ENCODE peak calls at places on chromosomes 13 and 19, in eight cellular contexts. One of them, this sample, is unnamed.

GRCh38 chr13:73593199-73593765 is 534.5 kb downstream of the KLF5 start:
- DNase-seq in MM.1S: no peak
- DNase-seq in OCI-LY7: no peak
- DNase-seq in GM23338: no peak
- DNase-seq in neural progenitor cell: no peak
- DNase-seq in SK-N-SH: no peak
- DNase-seq in PC-3: no peak
- DNase-seq in GM23248: no peak
- DNase-seq in this sample: no peak

GRCh38 chr13:43316997-43317396 is 293.6 kb downstream of the DNAJC15 start:
- DNase-seq in GM23338: peak; percentile 34
- DNase-seq in SK-N-SH: peak; percentile 80
- DNase-seq in PC-3: no peak
- DNase-seq in OCI-LY7: no peak
- DNase-seq in GM23248: peak; percentile 78
- DNase-seq in neural progenitor cell: peak; percentile 20
- DNase-seq in MM.1S: no peak
- DNase-seq in this sample: no peak

GRCh38 chr19:47109541-47110375 is 3.8 kb downstream of the ZC3H4 start:
- DNase-seq in MM.1S: no peak
- DNase-seq in neural progenitor cell: no peak
- DNase-seq in PC-3: peak; percentile 14
- DNase-seq in OCI-LY7: peak; percentile 56
- DNase-seq in GM23248: peak; percentile 60
- DNase-seq in GM23338: peak; percentile 52
- DNase-seq in SK-N-SH: no peak
- DNase-seq in this sample: no peak

GRCh38 chr13:49098771-49099512 is 121.2 kb upstream of the MLNR start:
- DNase-seq in MM.1S: peak; percentile 27
- DNase-seq in GM23248: peak; percentile 38
- DNase-seq in PC-3: no peak
- DNase-seq in SK-N-SH: peak; percentile 9
- DNase-seq in OCI-LY7: peak; percentile 17
- DNase-seq in neural progenitor cell: peak; percentile 29
- DNase-seq in GM23338: peak; percentile 45
- DNase-seq in this sample: peak; percentile 24

GRCh38 chr19:55175117-55175867 is 4.8 kb downstream of the SYT5 start:
- DNase-seq in OCI-LY7: no peak
- DNase-seq in PC-3: no peak
- DNase-seq in SK-N-SH: no peak
- DNase-seq in GM23338: peak; percentile 66
- DNase-seq in neural progenitor cell: no peak
- DNase-seq in MM.1S: no peak
- DNase-seq in GM23248: no peak
- DNase-seq in this sample: no peak

GRCh38 chr19:49513746-49514118 is 1.3 kb downstream of the FCGRT start:
- DNase-seq in SK-N-SH: peak; percentile 42
- DNase-seq in GM23248: no peak
- DNase-seq in PC-3: no peak
- DNase-seq in OCI-LY7: no peak
- DNase-seq in MM.1S: no peak
- DNase-seq in GM23338: no peak
- DNase-seq in neural progenitor cell: no peak
- DNase-seq in this sample: no peak

GRCh38 chr13:27339299-27339698 is 68.7 kb downstream of the RASL11A start:
- DNase-seq in GM23338: peak; percentile 89
- DNase-seq in GM23248: peak; percentile 50
- DNase-seq in PC-3: peak; percentile 71
- DNase-seq in MM.1S: peak; percentile 45
- DNase-seq in OCI-LY7: peak; percentile 78
- DNase-seq in neural progenitor cell: peak; percentile 63
- DNase-seq in SK-N-SH: peak; percentile 61
- DNase-seq in this sample: peak; percentile 78

GRCh38 chr13:72390909-72391308 is 336.5 kb downstream of the MZT1 start:
- DNase-seq in MM.1S: no peak
- DNase-seq in neural progenitor cell: no peak
- DNase-seq in GM23248: no peak
- DNase-seq in GM23338: no peak
- DNase-seq in PC-3: peak; percentile 90
- DNase-seq in OCI-LY7: no peak
- DNase-seq in SK-N-SH: no peak
- DNase-seq in this sample: peak; percentile 48

GRCh38 chr19:6694147-6694815 is 24.3 kb upstream of the TNFSF14 start:
- DNase-seq in GM23338: peak; percentile 50
- DNase-seq in neural progenitor cell: no peak
- DNase-seq in MM.1S: no peak
- DNase-seq in GM23248: no peak
- DNase-seq in SK-N-SH: no peak
- DNase-seq in OCI-LY7: peak; percentile 77
- DNase-seq in PC-3: no peak
- DNase-seq in this sample: peak; percentile 38

GRCh38 chr13:33560722-33561121 is 257.2 kb upstream of the RFC3 start:
- DNase-seq in MM.1S: no peak
- DNase-seq in OCI-LY7: no peak
- DNase-seq in SK-N-SH: no peak
- DNase-seq in neural progenitor cell: no peak
- DNase-seq in PC-3: no peak
- DNase-seq in GM23248: peak; percentile 34
- DNase-seq in GM23338: no peak
- DNase-seq in this sample: no peak

GRCh38 chr13:110132178-110132975 is 174.6 kb downstream of the COL4A1 start:
- DNase-seq in GM23338: no peak
- DNase-seq in PC-3: no peak
- DNase-seq in SK-N-SH: peak; percentile 49
- DNase-seq in GM23248: peak; percentile 55
- DNase-seq in OCI-LY7: no peak
- DNase-seq in neural progenitor cell: no peak
- DNase-seq in MM.1S: no peak
- DNase-seq in this sample: no peak

GRCh38 chr19:47035495-47036232 is 12.8 kb downstream of the TMEM160 start:
- DNase-seq in neural progenitor cell: peak; percentile 87
- DNase-seq in GM23338: peak; percentile 88
- DNase-seq in PC-3: peak; percentile 86
- DNase-seq in SK-N-SH: peak; percentile 96
- DNase-seq in GM23248: peak; percentile 92
- DNase-seq in MM.1S: peak; percentile 90
- DNase-seq in OCI-LY7: peak; percentile 93
- DNase-seq in this sample: peak; percentile 67

GRCh38 chr19:2111425-2111824 is 14.7 kb downstream of the IZUMO4 start:
- DNase-seq in GM23248: no peak
- DNase-seq in neural progenitor cell: no peak
- DNase-seq in GM23338: no peak
- DNase-seq in SK-N-SH: no peak
- DNase-seq in OCI-LY7: no peak
- DNase-seq in PC-3: no peak
- DNase-seq in MM.1S: no peak
- DNase-seq in this sample: no peak

GRCh38 chr19:41226053-41226873 is 7.2 kb downstream of the AXL start:
- DNase-seq in PC-3: peak; percentile 89
- DNase-seq in SK-N-SH: peak; percentile 56
- DNase-seq in OCI-LY7: no peak
- DNase-seq in GM23338: peak; percentile 81
- DNase-seq in GM23248: peak; percentile 96
- DNase-seq in MM.1S: no peak
- DNase-seq in neural progenitor cell: peak; percentile 75
- DNase-seq in this sample: peak; percentile 72

GRCh38 chr19:58562126-58563033 is 4.0 kb upstream of the UBE2M start:
- DNase-seq in PC-3: peak; percentile 55
- DNase-seq in OCI-LY7: no peak
- DNase-seq in MM.1S: no peak
- DNase-seq in SK-N-SH: peak; percentile 60
- DNase-seq in GM23338: peak; percentile 78
- DNase-seq in GM23248: peak; percentile 74
- DNase-seq in neural progenitor cell: peak; percentile 52
- DNase-seq in this sample: no peak

GRCh38 chr19:34778342-34778741 is 5.3 kb upstream of the ZNF599 start:
- DNase-seq in SK-N-SH: no peak
- DNase-seq in neural progenitor cell: no peak
- DNase-seq in OCI-LY7: no peak
- DNase-seq in GM23248: no peak
- DNase-seq in GM23338: no peak
- DNase-seq in PC-3: no peak
- DNase-seq in MM.1S: no peak
- DNase-seq in this sample: no peak

GRCh38 chr19:35006342-35006998 is 6.3 kb downstream of the GRAMD1A start:
- DNase-seq in GM23338: no peak
- DNase-seq in OCI-LY7: no peak
- DNase-seq in PC-3: peak; percentile 93
- DNase-seq in MM.1S: no peak
- DNase-seq in GM23248: peak; percentile 23
- DNase-seq in SK-N-SH: no peak
- DNase-seq in neural progenitor cell: no peak
- DNase-seq in this sample: no peak

GRCh38 chr19:7598180-7598579 is 2.5 kb downstream of the CAMSAP3 start:
- DNase-seq in MM.1S: no peak
- DNase-seq in PC-3: no peak
- DNase-seq in OCI-LY7: no peak
- DNase-seq in neural progenitor cell: no peak
- DNase-seq in SK-N-SH: no peak
- DNase-seq in GM23338: no peak
- DNase-seq in GM23248: no peak
- DNase-seq in this sample: no peak

GRCh38 chr13:35965226-35965927 is 165.8 kb downstream of the DCLK1 start:
- DNase-seq in GM23248: no peak
- DNase-seq in OCI-LY7: no peak
- DNase-seq in MM.1S: no peak
- DNase-seq in GM23338: no peak
- DNase-seq in SK-N-SH: peak; percentile 74
- DNase-seq in PC-3: no peak
- DNase-seq in neural progenitor cell: no peak
- DNase-seq in this sample: no peak

GRCh38 chr13:48624858-48625257 is 28.9 kb upstream of the CYSLTR2 start:
- DNase-seq in GM23248: no peak
- DNase-seq in OCI-LY7: no peak
- DNase-seq in SK-N-SH: no peak
- DNase-seq in MM.1S: no peak
- DNase-seq in neural progenitor cell: no peak
- DNase-seq in GM23338: no peak
- DNase-seq in PC-3: no peak
- DNase-seq in this sample: no peak

GRCh38 chr13:100511422-100511821 is 77.2 kb downstream of the GGACT start:
- DNase-seq in MM.1S: no peak
- DNase-seq in PC-3: no peak
- DNase-seq in SK-N-SH: no peak
- DNase-seq in GM23248: no peak
- DNase-seq in GM23338: no peak
- DNase-seq in neural progenitor cell: no peak
- DNase-seq in OCI-LY7: no peak
- DNase-seq in this sample: no peak

GRCh38 chr13:21531475-21531874 is 72.4 kb upstream of the ZDHHC20 start:
- DNase-seq in neural progenitor cell: no peak
- DNase-seq in GM23338: no peak
- DNase-seq in MM.1S: no peak
- DNase-seq in SK-N-SH: no peak
- DNase-seq in OCI-LY7: no peak
- DNase-seq in PC-3: no peak
- DNase-seq in GM23248: no peak
- DNase-seq in this sample: no peak

GRCh38 chr13:80132741-80133601 is 208.0 kb downstream of the SPRY2 start:
- DNase-seq in GM23338: peak; percentile 28
- DNase-seq in GM23248: peak; percentile 67
- DNase-seq in OCI-LY7: no peak
- DNase-seq in PC-3: peak; percentile 45
- DNase-seq in MM.1S: no peak
- DNase-seq in SK-N-SH: peak; percentile 38
- DNase-seq in neural progenitor cell: peak; percentile 31
- DNase-seq in this sample: no peak

GRCh38 chr19:3982701-3983541 is 2.3 kb downstream of the EEF2 start:
- DNase-seq in MM.1S: no peak
- DNase-seq in OCI-LY7: no peak
- DNase-seq in GM23338: no peak
- DNase-seq in neural progenitor cell: no peak
- DNase-seq in PC-3: peak; percentile 62
- DNase-seq in SK-N-SH: peak; percentile 23
- DNase-seq in GM23248: peak; percentile 89
- DNase-seq in this sample: no peak
- H3K27ac ChIP-seq in MM.1S: no peak overlapping the region
- H3K27ac ChIP-seq in OCI-LY7: peak overlapping the region; percentile 87
- H3K27ac ChIP-seq in GM23338: peak overlapping the region; percentile 95
- H3K27ac ChIP-seq in neural progenitor cell: no peak overlapping the region
- H3K27ac ChIP-seq in PC-3: no peak overlapping the region
- H3K27ac ChIP-seq in SK-N-SH: peak overlapping the region; percentile 91
- H3K27ac ChIP-seq in GM23248: peak overlapping the region; percentile 98
- H3K27ac ChIP-seq in this sample: peak overlapping the region; percentile 98

DNA sequence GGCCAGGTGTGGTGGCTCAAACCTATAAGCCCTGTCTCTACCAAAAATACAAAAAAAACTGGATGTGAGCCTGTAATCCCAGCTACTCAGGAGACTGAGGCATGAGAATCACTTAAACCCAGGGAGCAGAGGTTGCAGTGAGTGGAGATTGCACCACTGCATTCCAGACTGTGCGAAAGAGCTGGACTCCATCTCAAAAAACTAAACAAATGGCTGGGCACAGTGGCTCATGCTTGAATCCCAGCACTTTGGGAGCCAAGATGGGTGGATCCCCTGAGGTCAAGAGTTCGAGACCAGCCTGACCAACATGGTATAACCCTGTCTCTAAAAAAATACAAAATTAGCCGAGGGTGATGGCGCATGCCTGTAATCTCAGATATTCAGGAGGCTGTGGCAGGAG is 34.9 kb upstream of the ZNF83 start:
- DNase-seq in neural progenitor cell: no peak
- DNase-seq in PC-3: no peak
- DNase-seq in OCI-LY7: no peak
- DNase-seq in MM.1S: no peak
- DNase-seq in GM23248: no peak
- DNase-seq in GM23338: no peak
- DNase-seq in SK-N-SH: no peak
- DNase-seq in this sample: no peak
- TF ChIP-seq EZH2phosphoT487 in neural progenitor cell: no peak
- TF ChIP-seq EZH2phosphoT487 in PC-3: no peak
- TF ChIP-seq EZH2phosphoT487 in OCI-LY7: no peak
- TF ChIP-seq EZH2phosphoT487 in MM.1S: no peak
- TF ChIP-seq EZH2phosphoT487 in GM23248: no peak
- TF ChIP-seq EZH2phosphoT487 in GM23338: no peak
- TF ChIP-seq EZH2phosphoT487 in SK-N-SH: no peak
- TF ChIP-seq EZH2phosphoT487 in this sample: no peak

GRCh38 chr19:19095691-19096090 is 31.9 kb downstream of the SLC25A42 start:
- DNase-seq in PC-3: no peak
- DNase-seq in OCI-LY7: no peak
- DNase-seq in MM.1S: no peak
- DNase-seq in neural progenitor cell: no peak
- DNase-seq in GM23338: no peak
- DNase-seq in SK-N-SH: no peak
- DNase-seq in GM23248: no peak
- DNase-seq in this sample: no peak
- H3K27ac ChIP-seq in PC-3: no peak overlapping the region
- H3K27ac ChIP-seq in OCI-LY7: no peak overlapping the region
- H3K27ac ChIP-seq in MM.1S: no peak overlapping the region
- H3K27ac ChIP-seq in neural progenitor cell: no peak overlapping the region
- H3K27ac ChIP-seq in GM23338: no peak overlapping the region
- H3K27ac ChIP-seq in SK-N-SH: no peak overlapping the region
- H3K27ac ChIP-seq in GM23248: no peak overlapping the region
- H3K27ac ChIP-seq in this sample: no peak overlapping the region

DNA sequence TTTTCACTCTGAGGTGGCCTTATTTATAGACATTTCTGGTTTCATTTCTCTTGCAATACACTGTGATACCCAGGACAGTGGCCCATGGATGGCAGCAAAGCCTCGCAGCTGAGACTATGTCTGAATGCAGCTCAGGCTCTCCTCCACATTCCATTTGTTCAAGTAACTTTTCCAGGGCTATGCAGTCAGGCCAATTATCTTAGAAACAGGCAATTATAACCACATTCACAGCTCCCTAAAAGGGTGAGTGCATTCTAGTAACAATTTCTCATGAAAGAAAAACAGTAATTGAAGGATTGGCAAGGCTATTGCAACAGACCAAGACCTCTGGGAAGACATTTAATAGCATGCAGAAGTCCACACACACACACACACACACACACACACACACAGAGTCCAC is 264.0 kb downstream of the TBC1D4 start:
- DNase-seq in GM23248: peak; percentile 57
- DNase-seq in SK-N-SH: no peak
- DNase-seq in MM.1S: peak; percentile 31
- DNase-seq in GM23338: no peak
- DNase-seq in PC-3: peak; percentile 3
- DNase-seq in OCI-LY7: no peak
- DNase-seq in neural progenitor cell: peak; percentile 35
- DNase-seq in this sample: no peak
- TF ChIP-seq EZH2phosphoT487 in GM23248: no peak
- TF ChIP-seq EZH2phosphoT487 in SK-N-SH: no peak
- TF ChIP-seq EZH2phosphoT487 in MM.1S: no peak
- TF ChIP-seq EZH2phosphoT487 in GM23338: no peak
- TF ChIP-seq EZH2phosphoT487 in PC-3: no peak
- TF ChIP-seq EZH2phosphoT487 in OCI-LY7: no peak
- TF ChIP-seq EZH2phosphoT487 in neural progenitor cell: no peak
- TF ChIP-seq EZH2phosphoT487 in this sample: no peak

This sample was measured in HCT116.